ENCODE peak calls at places on chromosome 4, in eight cellular contexts. O is lower lobe of right lung, B is nucleus accumbens, Y is GM06990, C is sciatic nerve, H is PC-3, D is BE2C, P is NCI-H1105. F is an unnamed sample.

GRCh38 chr4:11416767-11417113 is 12.0 kb downstream of the HS3ST1 start:
- DNase-seq in H (no peak), B (no peak), O (no peak), D (no peak), C (no peak), P (no peak), Y (no peak), F (no peak)

GRCh38 chr4:164424852-164425251 is 329.1 kb upstream of the SMIM31 start:
- DNase-seq in H (peak; percentile 36), D (no peak), O (no peak), P (no peak), Y (no peak), C (no peak), B (no peak), F (no peak)

GRCh38 chr4:133324491-133324890 is 175.4 kb downstream of the PCDH10 start:
- DNase-seq in P (no peak), H (no peak), B (no peak), Y (no peak), C (no peak), D (no peak), O (no peak), F (no peak)

GRCh38 chr4:123014038-123014437 is 91.6 kb upstream of the NUDT6 start:
- DNase-seq in O (no peak), C (no peak), D (no peak), Y (no peak), H (no peak), P (no peak), B (no peak), F (no peak)

GRCh38 chr4:125317526-125317880 is 2.7 kb downstream of the FAT4 start:
- DNase-seq in P (no peak), H (no peak), B (peak; percentile 13), D (peak; percentile 77), Y (no peak), O (peak; percentile 52), C (no peak), F (no peak)

GRCh38 chr4:136121431-136121830 is 1410.9 kb downstream of the PCDH18 start:
- DNase-seq in D (no peak), P (no peak), C (no peak), B (no peak), O (no peak), Y (no peak), H (peak; percentile 19), F (no peak)

GRCh38 chr4:87542734-87543312 is 13.6 kb upstream of the SPARCL1 start:
- DNase-seq in C (no peak), D (no peak), B (no peak), O (no peak), P (no peak), Y (no peak), H (no peak), F (no peak)

GRCh38 chr4:174222266-174222872 is 61.1 kb downstream of the FBXO8 start:
- DNase-seq in C (no peak), B (no peak), D (peak; percentile 32), Y (no peak), O (no peak), P (no peak), H (peak; percentile 63), F (no peak)

GRCh38 chr4:5575941-5576340 is 132.4 kb downstream of the EVC2 start:
- DNase-seq in D (no peak), C (no peak), Y (no peak), P (no peak), O (no peak), B (no peak), H (no peak), F (no peak)

GRCh38 chr4:124389591-124389990 is 322.9 kb downstream of the ANKRD50 start:
- DNase-seq in C (no peak), O (no peak), Y (no peak), P (no peak), B (no peak), H (peak; percentile 21), D (no peak), F (no peak)

GRCh38 chr4:38782452-38783108 is at the start of gene TLR10:
- DNase-seq in Y (peak; percentile 58), H (peak; percentile 41), C (no peak), O (no peak), D (peak; percentile 55), P (peak; percentile 21), B (peak; percentile 9), F (peak; percentile 12)

GRCh38 chr4:98544141-98544817 is 114.1 kb downstream of the TSPAN5 start:
- DNase-seq in P (no peak), O (no peak), D (no peak), B (no peak), Y (no peak), C (no peak), H (no peak), F (no peak)

GRCh38 chr4:86640469-86640868 is 46.4 kb downstream of the PTPN13 start:
- DNase-seq in O (no peak), B (no peak), Y (no peak), P (no peak), H (peak; percentile 28), C (no peak), D (no peak), F (no peak)

GRCh38 chr4:82097504-82097903 is 276.3 kb downstream of the HNRNPD start:
- DNase-seq in B (no peak), O (no peak), Y (no peak), P (no peak), H (no peak), C (no peak), D (no peak), F (no peak)

GRCh38 chr4:28148221-28148620 is 1287.6 kb downstream of the STIM2 start:
- DNase-seq in O (no peak), P (no peak), B (no peak), D (no peak), C (no peak), H (peak; percentile 21), Y (no peak), F (no peak)

GRCh38 chr4:76989391-76990061 is 40.0 kb downstream of the SEPTIN11 start:
- DNase-seq in P (no peak), O (no peak), B (no peak), H (no peak), Y (no peak), C (no peak), D (no peak), F (no peak)

F was measured in iPS DF 19.7.